ENCODE peak calls at places on chromosomes 1 and 21, in five cellular contexts. B is H1, H is SK-N-SH, A is HepG2, O is K562. U is an unnamed sample.

GRCh38 chr1:58041621-58042020 is 504.9 kb downstream of the OMA1 start:
- DNase-seq in H (no peak), B (no peak), A (no peak), O (no peak), U (no peak)

GRCh38 chr1:93620169-93620840 is 61.3 kb downstream of the BCAR3 start:
- DNase-seq in O (no peak), H (no peak), B (no peak), A (no peak), U (no peak)

GRCh38 chr21:33451634-33452071 is 28.1 kb downstream of the TMEM50B start:
- DNase-seq in A (peak; percentile 51), H (no peak), O (no peak), B (no peak), U (no peak)

GRCh38 chr1:159924025-159924790 is 1.1 kb downstream of the TAGLN2 start:
- DNase-seq in B (no peak), H (peak; percentile 91), A (peak; percentile 24), O (peak; percentile 97), U (no peak)

GRCh38 chr1:156616463-156616862 is 2.8 kb upstream of the HAPLN2 start:
- DNase-seq in O (peak; percentile 93), A (peak; percentile 81), H (peak; percentile 86), B (no peak), U (no peak)

GRCh38 chr1:180925471-180926051 is 12.9 kb downstream of the KIAA1614 start:
- DNase-seq in O (no peak), A (peak; percentile 84), B (no peak), H (no peak), U (no peak)

GRCh38 chr1:44808938-44809917 is 905 bp downstream of the BTBD19 start:
- DNase-seq in H (no peak), O (peak; percentile 56), B (no peak), A (peak; percentile 66), U (peak; percentile 90)

GRCh38 chr1:56522680-56523079 is 56.7 kb downstream of the PLPP3 start:
- DNase-seq in H (no peak), B (no peak), O (no peak), A (no peak), U (no peak)

GRCh38 chr1:181659348-181659957 is 176.1 kb downstream of the CACNA1E start:
- DNase-seq in B (no peak), H (peak; percentile 57), A (peak; percentile 61), O (no peak), U (no peak)

GRCh38 chr1:23530750-23531651 is at the start of gene E2F2:
- DNase-seq in A (peak; percentile 80), B (peak; percentile 80), H (peak; percentile 94), O (peak; percentile 98), U (peak; percentile 89)

GRCh38 chr1:51898090-51898734 is 19.7 kb upstream of the NRDC start:
- DNase-seq in H (no peak), O (no peak), A (no peak), B (no peak), U (no peak)

GRCh38 chr21:31255846-31256395 is 88.1 kb downstream of the TIAM1 start:
- DNase-seq in O (no peak), A (no peak), B (no peak), H (no peak), U (no peak)

GRCh38 chr21:39051561-39051949 is 131.7 kb downstream of the PSMG1 start:
- DNase-seq in B (no peak), A (no peak), O (no peak), H (no peak), U (no peak)

GRCh38 chr1:67752306-67752705 is 67.3 kb downstream of the GADD45A start:
- DNase-seq in H (no peak), A (no peak), O (no peak), B (no peak), U (no peak)

GRCh38 chr1:14521602-14522001 is 76.9 kb upstream of the KAZN start:
- DNase-seq in A (no peak), O (no peak), H (no peak), B (no peak), U (no peak)

GRCh38 chr1:232462200-232462599 is 167.7 kb downstream of the SIPA1L2 start:
- DNase-seq in O (no peak), B (no peak), A (no peak), H (no peak), U (no peak)

GRCh38 chr1:162081316-162081715 is 11.8 kb downstream of the NOS1AP start:
- DNase-seq in H (no peak), O (no peak), B (no peak), A (peak; percentile 58), U (no peak)

GRCh38 chr1:13536612-13537011 is 22.8 kb upstream of the LRRC38 start:
- DNase-seq in H (no peak), B (no peak), O (no peak), A (no peak), U (no peak)

GRCh38 chr1:156583821-156584622 is 4.5 kb downstream of the TTC24 start:
- DNase-seq in B (peak; percentile 88), H (peak; percentile 78), O (peak; percentile 77), A (peak; percentile 40), U (peak; percentile 77)

GRCh38 chr1:162397943-162398560 is 13.9 kb downstream of the SH2D1B start:
- DNase-seq in B (peak; percentile 33), H (no peak), A (no peak), O (peak; percentile 11), U (no peak)

GRCh38 chr1:55535724-55536262 is 320.6 kb upstream of the USP24 start:
- DNase-seq in H (no peak), B (no peak), A (no peak), O (no peak), U (no peak)

GRCh38 chr1:13871413-13871812 is 171.4 kb downstream of the PRDM2 start:
- DNase-seq in A (peak; percentile 3), B (no peak), O (no peak), H (no peak), U (no peak)

GRCh38 chr1:192654607-192655389 is 18.9 kb downstream of the RGS13 start:
- DNase-seq in O (no peak), A (no peak), B (no peak), H (no peak), U (no peak)

GRCh38 chr1:240312872-240313271 is 221.2 kb downstream of the FMN2 start:
- DNase-seq in A (no peak), H (no peak), B (no peak), O (no peak), U (peak; percentile 55)

GRCh38 chr1:179017383-179018326 is 8.0 kb upstream of the FAM20B start:
- DNase-seq in H (no peak), O (peak; percentile 76), B (no peak), A (peak; percentile 43), U (no peak)

GRCh38 chr1:4402032-4402431 is 252.4 kb upstream of the AJAP1 start:
- DNase-seq in O (no peak), H (no peak), B (no peak), A (no peak), U (no peak)

GRCh38 chr1:7186382-7187120 is 401.3 kb downstream of the CAMTA1 start:
- DNase-seq in O (no peak), H (no peak), A (no peak), B (no peak), U (no peak)

GRCh38 chr1:40078512-40079333 is 18.3 kb downstream of the PPT1 start:
- DNase-seq in A (peak; percentile 59), B (peak; percentile 79), O (peak; percentile 69), H (peak; percentile 70), U (peak; percentile 61)

GRCh38 chr1:214957330-214958137 is 125.0 kb upstream of the KCNK2 start:
- DNase-seq in B (no peak), H (no peak), A (no peak), O (no peak), U (peak; percentile 89)

GRCh38 chr21:45581322-45581712 is 39.1 kb upstream of the SLC19A1 start:
- DNase-seq in O (no peak), A (no peak), B (no peak), H (peak; percentile 21), U (no peak)

GRCh38 chr1:61264825-61265242 is 182.5 kb downstream of the NFIA start:
- DNase-seq in A (peak; percentile 87), B (no peak), H (no peak), O (peak; percentile 23), U (no peak)

GRCh38 chr1:180155202-180155682 is 573 bp downstream of the QSOX1 start:
- DNase-seq in H (no peak), O (no peak), A (no peak), B (peak; percentile 59), U (no peak)

GRCh38 chr1:98371767-98372166 is 289.8 kb upstream of the SNX7 start:
- DNase-seq in O (no peak), A (no peak), H (no peak), B (no peak), U (no peak)

GRCh38 chr21:27164208-27165172 is 197.6 kb upstream of the ADAMTS5 start:
- DNase-seq in H (no peak), B (no peak), O (no peak), A (no peak), U (no peak)

GRCh38 chr1:180572745-180573144 is 14.0 kb downstream of the OVAAL start:
- DNase-seq in O (no peak), H (no peak), A (no peak), B (no peak), U (no peak)

DNA sequence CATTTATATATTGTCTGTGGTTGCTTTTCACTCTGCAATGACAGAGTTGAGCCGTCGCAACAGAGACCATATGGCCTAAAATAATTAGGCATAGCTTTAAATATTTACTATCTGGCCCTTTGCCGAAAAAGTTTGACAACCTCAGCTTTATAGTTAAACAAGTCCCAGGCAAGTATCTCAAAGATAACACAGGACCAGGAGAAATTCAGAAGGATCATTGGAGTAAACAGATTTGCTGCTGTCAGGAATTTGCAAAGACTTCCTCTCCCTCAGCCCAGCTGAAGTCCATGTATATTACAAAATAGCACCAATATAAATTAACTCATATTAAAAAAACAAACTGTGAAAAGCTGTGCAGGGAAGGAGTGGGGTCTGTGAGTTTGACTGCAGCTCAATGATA is 34.3 kb downstream of the NID1 start:
- DNase-seq in A (no peak), H (no peak), O (no peak), B (no peak), U (no peak)
- TF ChIP-seq GABPA in A (no peak), H (no peak), O (no peak), B (no peak), U (no peak)

DNA sequence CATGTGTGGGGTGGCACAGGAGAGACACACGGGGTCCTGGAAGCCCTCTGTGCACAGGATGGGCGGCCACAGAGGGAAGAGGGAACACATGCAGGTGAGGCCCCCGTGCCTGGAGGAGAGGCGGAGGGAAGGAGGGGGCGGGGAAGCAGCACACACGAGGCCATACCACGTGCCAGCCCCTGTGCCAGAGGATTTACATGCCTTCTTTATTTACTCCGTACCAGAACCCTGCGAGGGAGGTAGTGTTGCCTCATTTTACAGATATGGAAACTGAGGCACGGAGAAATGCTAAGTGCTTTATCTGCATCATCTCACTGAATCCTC is 56.1 kb downstream of the ARHGEF10L start:
- DNase-seq in H (no peak), A (no peak), O (no peak), B (no peak), U (peak; percentile 14)
- H3K27me3 ChIP-seq in H (no peaks in the 10 kb centered on the region), A (no peaks in the 10 kb centered on the region), O (peaks cover 40% of the 10 kb centered on the region), B (no peaks in the 10 kb centered on the region), U (no peaks in the 10 kb centered on the region)

DNA sequence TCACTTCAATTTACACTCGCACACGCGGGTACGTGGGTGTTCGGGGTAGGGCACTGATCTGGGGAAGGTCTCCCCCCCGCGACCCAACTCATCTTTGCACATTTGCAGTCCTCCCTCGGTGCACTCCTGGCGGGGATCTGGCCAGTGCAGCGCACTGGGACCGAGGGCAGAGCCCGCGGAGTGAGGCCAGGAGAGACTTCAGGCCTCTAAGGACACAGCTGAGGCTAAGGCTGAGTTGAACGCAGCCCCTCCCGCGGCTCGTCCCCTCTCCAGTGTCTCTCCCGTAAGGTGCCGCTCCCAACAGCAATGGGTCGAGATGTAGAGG is 939 bp upstream of the NCAM2 start:
- DNase-seq in H (peak; percentile 38), B (peak; percentile 53), O (no peak), A (no peak), U (no peak)
- TF ChIP-seq GABPA in H (no peak), B (no peak), O (no peak), A (no peak), U (no peak)

GRCh38 chr21:43967981-43968380 is 44.1 kb upstream of the TRAPPC10 start:
- DNase-seq in O (no peak), H (no peak), A (no peak), B (no peak), U (no peak)
- H3K27me3 ChIP-seq in O (no peaks in the 10 kb centered on the region), H (no peaks in the 10 kb centered on the region), A (no peaks in the 10 kb centered on the region), B (no peaks in the 10 kb centered on the region), U (no peaks in the 10 kb centered on the region)